ENCODE peak calls at places on chromosomes 1 and 21, in eight cellular contexts. W, I, G, U, F, E, Q and O are unnamed samples.

GRCh38 chr21:42579456-42580075 is 65.9 kb downstream of the SLC37A1 start:
- DNase-seq in F (no peak), W (no peak), U (no peak), G (no peak), E (peak), Q (no peak), I (no peak), O (no peak)

GRCh38 chr1:235853653-235854052 is 13.1 kb downstream of the LYST start:
- DNase-seq in W (no peak), F (no peak), E (no peak), I (no peak), Q (no peak), G (no peak), U (no peak), O (no peak)

GRCh38 chr1:79422726-79423125 is 416.2 kb upstream of the ADGRL4 start:
- DNase-seq in F (no peak), W (no peak), U (no peak), G (no peak), E (no peak), I (no peak), Q (peak), O (no peak)

GRCh38 chr1:200896571-200897187 is 2.0 kb downstream of the INAVA start:
- DNase-seq in E (no peak), Q (no peak), G (no peak), U (peak), W (peak), I (no peak), F (no peak), O (no peak)

GRCh38 chr1:151145158-151146071 is 1.0 kb downstream of the SEMA6C start:
- DNase-seq in I (no peak), E (peak), G (peak), W (no peak), F (no peak), U (no peak), Q (no peak), O (no peak)

GRCh38 chr1:197663178-197663953 is 111.9 kb downstream of the DENND1B start:
- DNase-seq in G (no peak), E (no peak), I (no peak), Q (no peak), F (no peak), W (peak), U (no peak), O (no peak)

GRCh38 chr1:154714638-154715037 is 106.7 kb upstream of the ADAR start:
- DNase-seq in W (peak), G (no peak), E (no peak), I (no peak), U (no peak), Q (no peak), F (no peak), O (no peak)

GRCh38 chr21:20570824-20571232 is 427.4 kb upstream of the NCAM2 start:
- DNase-seq in E (no peak), G (no peak), I (no peak), F (no peak), U (no peak), W (peak), Q (no peak), O (no peak)

GRCh38 chr1:42734201-42735035 is 5.6 kb downstream of the CLDN19 start:
- DNase-seq in F (no peak), I (no peak), U (no peak), Q (no peak), W (no peak), G (no peak), E (peak), O (no peak)

GRCh38 chr1:61261585-61261984 is 179.2 kb downstream of the NFIA start:
- DNase-seq in Q (no peak), F (no peak), U (no peak), W (no peak), I (no peak), G (no peak), E (no peak), O (no peak)

GRCh38 chr1:233033366-233033765 is 83.0 kb downstream of the NTPCR start:
- DNase-seq in E (no peak), F (no peak), W (no peak), Q (no peak), G (no peak), U (no peak), I (no peak), O (no peak)

GRCh38 chr1:7565099-7565750 is 205.9 kb upstream of the VAMP3 start:
- DNase-seq in I (no peak), F (no peak), E (no peak), G (no peak), W (no peak), Q (no peak), U (no peak), O (no peak)

GRCh38 chr21:33368576-33368975 is 34.6 kb upstream of the IFNGR2 start:
- DNase-seq in Q (no peak), U (no peak), W (no peak), F (no peak), E (peak), I (no peak), G (no peak), O (no peak)

GRCh38 chr1:42439940-42440339 is 15.9 kb downstream of the ZMYND12 start:
- DNase-seq in W (no peak), Q (peak), F (no peak), I (no peak), E (no peak), U (peak), G (no peak), O (no peak)

GRCh38 chr1:201376464-201377374 is 761 bp downstream of the TNNT2 start:
- DNase-seq in W (peak), I (peak), F (no peak), E (no peak), Q (no peak), G (no peak), U (peak), O (no peak)

GRCh38 chr1:24920155-24920925 is 9.7 kb downstream of the RUNX3 start:
- DNase-seq in I (no peak), U (no peak), W (no peak), G (no peak), Q (no peak), E (no peak), F (no peak), O (no peak)

GRCh38 chr1:55217226-55217996 is 2.2 kb upstream of the USP24 start:
- DNase-seq in F (no peak), W (peak), E (no peak), Q (peak), I (no peak), U (no peak), G (no peak), O (no peak)

GRCh38 chr1:191582169-191582568 is 576.1 kb upstream of the RGS18 start:
- DNase-seq in F (no peak), I (no peak), U (no peak), W (no peak), G (no peak), Q (no peak), E (no peak), O (no peak)

GRCh38 chr1:6269997-6270401 is 9.1 kb upstream of the GPR153 start:
- DNase-seq in F (no peak), Q (peak), W (no peak), E (no peak), U (no peak), I (no peak), G (peak), O (peak)

GRCh38 chr21:36661511-36662309 is 37.2 kb upstream of the SIM2 start:
- DNase-seq in U (no peak), G (no peak), E (no peak), F (peak), I (no peak), Q (peak), W (no peak), O (no peak)

GRCh38 chr1:170634293-170634692 is 29.6 kb upstream of the PRRX1 start:
- DNase-seq in I (no peak), W (no peak), U (no peak), E (no peak), Q (no peak), G (no peak), F (no peak), O (no peak)

GRCh38 chr1:234925440-234926251 is 203.0 kb downstream of the TOMM20 start:
- DNase-seq in U (peak), W (peak), Q (no peak), F (no peak), G (peak), E (peak), I (no peak), O (no peak)

GRCh38 chr1:92210701-92211100 is 7.0 kb upstream of the C1orf146 start:
- DNase-seq in E (no peak), F (no peak), I (no peak), W (no peak), G (no peak), Q (no peak), U (no peak), O (no peak)

GRCh38 chr1:6029351-6029750 is 16.3 kb upstream of the KCNAB2 start:
- DNase-seq in E (no peak), F (no peak), G (no peak), I (no peak), Q (no peak), W (no peak), U (no peak), O (no peak)